ENCODE peak calls at places on chromosomes 5 and 9, in ten cellular contexts. One of them, this sample, is unnamed.

GRCh38 chr5:14321936-14322335 is 178.8 kb downstream of the TRIO start:
- DNase-seq in cardiac fibroblast: no peak
- DNase-seq in fibroblast of lung: no peak
- DNase-seq in mucosa of descending colon: no peak
- DNase-seq in PC-3: no peak
- DNase-seq in CD8-positive, alpha-beta T cell: no peak
- DNase-seq in MM.1S: no peak
- DNase-seq in psoas muscle: no peak
- DNase-seq in dorsolateral prefrontal cortex: no peak
- DNase-seq in HFF-Myc: no peak
- DNase-seq in this sample: no peak

GRCh38 chr5:111280282-111280901 is 56.2 kb downstream of the CAMK4 start:
- DNase-seq in psoas muscle: no peak
- DNase-seq in mucosa of descending colon: no peak
- DNase-seq in dorsolateral prefrontal cortex: peak
- DNase-seq in HFF-Myc: no peak
- DNase-seq in CD8-positive, alpha-beta T cell: no peak
- DNase-seq in cardiac fibroblast: no peak
- DNase-seq in PC-3: no peak
- DNase-seq in MM.1S: no peak
- DNase-seq in fibroblast of lung: no peak
- DNase-seq in this sample: no peak

GRCh38 chr9:93121316-93122241 is 12.5 kb downstream of the NINJ1 start:
- DNase-seq in MM.1S: no peak
- DNase-seq in cardiac fibroblast: no peak
- DNase-seq in mucosa of descending colon: no peak
- DNase-seq in fibroblast of lung: no peak
- DNase-seq in dorsolateral prefrontal cortex: no peak
- DNase-seq in psoas muscle: peak
- DNase-seq in HFF-Myc: no peak
- DNase-seq in CD8-positive, alpha-beta T cell: no peak
- DNase-seq in PC-3: no peak
- DNase-seq in this sample: no peak

GRCh38 chr5:134614461-134615085 is 18.1 kb downstream of the SAR1B start:
- DNase-seq in CD8-positive, alpha-beta T cell: no peak
- DNase-seq in psoas muscle: no peak
- DNase-seq in dorsolateral prefrontal cortex: no peak
- DNase-seq in mucosa of descending colon: no peak
- DNase-seq in PC-3: no peak
- DNase-seq in HFF-Myc: no peak
- DNase-seq in MM.1S: no peak
- DNase-seq in fibroblast of lung: no peak
- DNase-seq in cardiac fibroblast: no peak
- DNase-seq in this sample: no peak

GRCh38 chr5:53008751-53009150 is 19.6 kb downstream of the ITGA2 start:
- DNase-seq in HFF-Myc: no peak
- DNase-seq in fibroblast of lung: peak
- DNase-seq in MM.1S: no peak
- DNase-seq in psoas muscle: no peak
- DNase-seq in cardiac fibroblast: peak
- DNase-seq in PC-3: peak
- DNase-seq in dorsolateral prefrontal cortex: no peak
- DNase-seq in mucosa of descending colon: no peak
- DNase-seq in CD8-positive, alpha-beta T cell: no peak
- DNase-seq in this sample: no peak

GRCh38 chr9:97475079-97475478 is 26.4 kb upstream of the TMOD1 start:
- DNase-seq in cardiac fibroblast: peak
- DNase-seq in HFF-Myc: peak
- DNase-seq in MM.1S: no peak
- DNase-seq in mucosa of descending colon: no peak
- DNase-seq in CD8-positive, alpha-beta T cell: no peak
- DNase-seq in fibroblast of lung: peak
- DNase-seq in dorsolateral prefrontal cortex: no peak
- DNase-seq in psoas muscle: no peak
- DNase-seq in PC-3: peak
- DNase-seq in this sample: no peak

GRCh38 chr9:136530472-136531089 is 15.3 kb downstream of the NOTCH1 start:
- DNase-seq in MM.1S: no peak
- DNase-seq in dorsolateral prefrontal cortex: no peak
- DNase-seq in HFF-Myc: no peak
- DNase-seq in PC-3: no peak
- DNase-seq in CD8-positive, alpha-beta T cell: no peak
- DNase-seq in cardiac fibroblast: no peak
- DNase-seq in fibroblast of lung: no peak
- DNase-seq in mucosa of descending colon: no peak
- DNase-seq in psoas muscle: no peak
- DNase-seq in this sample: no peak

GRCh38 chr9:70479880-70480291 is 65.4 kb upstream of the KLF9 start:
- DNase-seq in psoas muscle: peak
- DNase-seq in mucosa of descending colon: peak
- DNase-seq in cardiac fibroblast: peak
- DNase-seq in MM.1S: no peak
- DNase-seq in HFF-Myc: no peak
- DNase-seq in fibroblast of lung: peak
- DNase-seq in dorsolateral prefrontal cortex: no peak
- DNase-seq in CD8-positive, alpha-beta T cell: no peak
- DNase-seq in PC-3: no peak
- DNase-seq in this sample: peak

GRCh38 chr9:268616-269015 is 54.0 kb downstream of the DOCK8 start:
- DNase-seq in mucosa of descending colon: no peak
- DNase-seq in PC-3: no peak
- DNase-seq in psoas muscle: no peak
- DNase-seq in HFF-Myc: no peak
- DNase-seq in CD8-positive, alpha-beta T cell: no peak
- DNase-seq in dorsolateral prefrontal cortex: no peak
- DNase-seq in MM.1S: no peak
- DNase-seq in cardiac fibroblast: no peak
- DNase-seq in fibroblast of lung: no peak
- DNase-seq in this sample: no peak

GRCh38 chr5:138091685-138092084 is 7.9 kb downstream of the WNT8A start:
- DNase-seq in fibroblast of lung: no peak
- DNase-seq in MM.1S: no peak
- DNase-seq in mucosa of descending colon: no peak
- DNase-seq in dorsolateral prefrontal cortex: no peak
- DNase-seq in cardiac fibroblast: no peak
- DNase-seq in PC-3: no peak
- DNase-seq in psoas muscle: no peak
- DNase-seq in CD8-positive, alpha-beta T cell: no peak
- DNase-seq in HFF-Myc: no peak
- DNase-seq in this sample: no peak

GRCh38 chr9:21555911-21556310 is 73.8 kb upstream of the IFNE start:
- DNase-seq in mucosa of descending colon: no peak
- DNase-seq in cardiac fibroblast: peak
- DNase-seq in CD8-positive, alpha-beta T cell: no peak
- DNase-seq in HFF-Myc: no peak
- DNase-seq in MM.1S: no peak
- DNase-seq in fibroblast of lung: peak
- DNase-seq in dorsolateral prefrontal cortex: no peak
- DNase-seq in PC-3: no peak
- DNase-seq in psoas muscle: no peak
- DNase-seq in this sample: peak

GRCh38 chr5:78667461-78668103 is 19.0 kb upstream of the LHFPL2 start:
- DNase-seq in CD8-positive, alpha-beta T cell: no peak
- DNase-seq in mucosa of descending colon: no peak
- DNase-seq in dorsolateral prefrontal cortex: no peak
- DNase-seq in PC-3: no peak
- DNase-seq in cardiac fibroblast: peak
- DNase-seq in HFF-Myc: no peak
- DNase-seq in psoas muscle: no peak
- DNase-seq in fibroblast of lung: peak
- DNase-seq in MM.1S: no peak
- DNase-seq in this sample: no peak
- TF ChIP-seq CTCF in CD8-positive, alpha-beta T cell: no peak
- TF ChIP-seq CTCF in mucosa of descending colon: no peak
- TF ChIP-seq CTCF in dorsolateral prefrontal cortex: no peak
- TF ChIP-seq CTCF in PC-3: no peak
- TF ChIP-seq CTCF in cardiac fibroblast: no peak
- TF ChIP-seq CTCF in HFF-Myc: no peak
- TF ChIP-seq CTCF in psoas muscle: no peak
- TF ChIP-seq CTCF in fibroblast of lung: no peak
- TF ChIP-seq CTCF in MM.1S: no peak
- TF ChIP-seq CTCF in this sample: no peak

GRCh38 chr5:54707841-54708240 is 190.3 kb downstream of the SNX18 start:
- DNase-seq in MM.1S: no peak
- DNase-seq in mucosa of descending colon: no peak
- DNase-seq in dorsolateral prefrontal cortex: no peak
- DNase-seq in CD8-positive, alpha-beta T cell: no peak
- DNase-seq in fibroblast of lung: no peak
- DNase-seq in cardiac fibroblast: no peak
- DNase-seq in HFF-Myc: no peak
- DNase-seq in psoas muscle: no peak
- DNase-seq in PC-3: no peak
- DNase-seq in this sample: no peak
- H3K4me3 ChIP-seq in MM.1S: no peak
- H3K4me3 ChIP-seq in mucosa of descending colon: no peak
- H3K4me3 ChIP-seq in dorsolateral prefrontal cortex: no peak
- H3K4me3 ChIP-seq in CD8-positive, alpha-beta T cell: no peak
- H3K4me3 ChIP-seq in fibroblast of lung: no peak
- H3K4me3 ChIP-seq in cardiac fibroblast: no peak
- H3K4me3 ChIP-seq in HFF-Myc: no peak
- H3K4me3 ChIP-seq in psoas muscle: no peak
- H3K4me3 ChIP-seq in PC-3: no peak
- H3K4me3 ChIP-seq in this sample: no peak

GRCh38 chr9:76877961-76878360 is 28.0 kb downstream of the PRUNE2 start:
- DNase-seq in MM.1S: no peak
- DNase-seq in cardiac fibroblast: no peak
- DNase-seq in fibroblast of lung: peak
- DNase-seq in HFF-Myc: no peak
- DNase-seq in PC-3: no peak
- DNase-seq in dorsolateral prefrontal cortex: no peak
- DNase-seq in psoas muscle: no peak
- DNase-seq in CD8-positive, alpha-beta T cell: no peak
- DNase-seq in mucosa of descending colon: no peak
- DNase-seq in this sample: no peak

GRCh38 chr9:76873821-76874220 is 32.1 kb downstream of the PRUNE2 start:
- DNase-seq in HFF-Myc: no peak
- DNase-seq in psoas muscle: no peak
- DNase-seq in PC-3: peak
- DNase-seq in CD8-positive, alpha-beta T cell: no peak
- DNase-seq in dorsolateral prefrontal cortex: no peak
- DNase-seq in mucosa of descending colon: no peak
- DNase-seq in fibroblast of lung: no peak
- DNase-seq in MM.1S: no peak
- DNase-seq in cardiac fibroblast: no peak
- DNase-seq in this sample: no peak

GRCh38 chr9:76868897-76869296 is 37.0 kb downstream of the PRUNE2 start:
- DNase-seq in mucosa of descending colon: no peak
- DNase-seq in cardiac fibroblast: no peak
- DNase-seq in psoas muscle: no peak
- DNase-seq in HFF-Myc: no peak
- DNase-seq in MM.1S: no peak
- DNase-seq in fibroblast of lung: peak
- DNase-seq in PC-3: no peak
- DNase-seq in dorsolateral prefrontal cortex: no peak
- DNase-seq in CD8-positive, alpha-beta T cell: no peak
- DNase-seq in this sample: no peak

GRCh38 chr9:76876098-76876497 is 29.8 kb downstream of the PRUNE2 start:
- DNase-seq in HFF-Myc: no peak
- DNase-seq in psoas muscle: no peak
- DNase-seq in dorsolateral prefrontal cortex: no peak
- DNase-seq in fibroblast of lung: peak
- DNase-seq in cardiac fibroblast: peak
- DNase-seq in PC-3: no peak
- DNase-seq in mucosa of descending colon: no peak
- DNase-seq in CD8-positive, alpha-beta T cell: no peak
- DNase-seq in MM.1S: no peak
- DNase-seq in this sample: peak

GRCh38 chr9:76873056-76873792 is 32.7 kb downstream of the PRUNE2 start:
- DNase-seq in cardiac fibroblast: peak
- DNase-seq in MM.1S: no peak
- DNase-seq in PC-3: no peak
- DNase-seq in fibroblast of lung: no peak
- DNase-seq in CD8-positive, alpha-beta T cell: no peak
- DNase-seq in dorsolateral prefrontal cortex: peak
- DNase-seq in mucosa of descending colon: no peak
- DNase-seq in HFF-Myc: no peak
- DNase-seq in psoas muscle: no peak
- DNase-seq in this sample: peak
- TF ChIP-seq CTCF in cardiac fibroblast: peak
- TF ChIP-seq CTCF in MM.1S: no peak
- TF ChIP-seq CTCF in PC-3: no peak
- TF ChIP-seq CTCF in fibroblast of lung: no peak
- TF ChIP-seq CTCF in CD8-positive, alpha-beta T cell: no peak
- TF ChIP-seq CTCF in dorsolateral prefrontal cortex: no peak
- TF ChIP-seq CTCF in mucosa of descending colon: no peak
- TF ChIP-seq CTCF in HFF-Myc: no peak
- TF ChIP-seq CTCF in psoas muscle: no peak
- TF ChIP-seq CTCF in this sample: no peak

DNA sequence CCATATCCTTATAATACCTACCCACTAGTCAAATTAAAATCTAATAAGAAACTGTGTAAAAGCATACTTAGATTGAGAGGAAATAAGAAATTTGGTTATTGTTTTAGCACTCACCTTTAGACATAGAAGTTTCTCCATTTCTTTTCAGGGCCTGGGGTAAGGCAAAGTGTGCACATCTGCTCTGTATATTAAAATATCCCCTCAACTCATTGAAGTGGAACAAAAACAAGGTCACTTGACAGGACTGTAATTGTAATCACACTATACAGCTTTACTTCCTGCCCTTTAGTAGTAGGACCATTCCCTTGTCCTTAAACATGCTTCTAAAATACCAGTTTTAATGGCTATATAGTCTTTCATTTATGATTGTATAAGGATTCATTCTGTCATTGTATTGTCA is 15.3 kb downstream of the TGFBR1 start:
- DNase-seq in PC-3: no peak
- DNase-seq in fibroblast of lung: no peak
- DNase-seq in mucosa of descending colon: no peak
- DNase-seq in cardiac fibroblast: no peak
- DNase-seq in dorsolateral prefrontal cortex: no peak
- DNase-seq in HFF-Myc: no peak
- DNase-seq in CD8-positive, alpha-beta T cell: no peak
- DNase-seq in MM.1S: no peak
- DNase-seq in psoas muscle: no peak
- DNase-seq in this sample: no peak
- H3K4me3 ChIP-seq in PC-3: no peak
- H3K4me3 ChIP-seq in fibroblast of lung: no peak
- H3K4me3 ChIP-seq in mucosa of descending colon: no peak
- H3K4me3 ChIP-seq in cardiac fibroblast: no peak
- H3K4me3 ChIP-seq in dorsolateral prefrontal cortex: no peak
- H3K4me3 ChIP-seq in HFF-Myc: no peak
- H3K4me3 ChIP-seq in CD8-positive, alpha-beta T cell: no peak
- H3K4me3 ChIP-seq in MM.1S: no peak
- H3K4me3 ChIP-seq in psoas muscle: no peak
- H3K4me3 ChIP-seq in this sample: no peak